ENCODE peak calls at places on chromosomes 3 and 15, in eight cellular contexts. X is bronchial epithelial cell, B is kidney, R is psoas muscle, V is ascending aorta, K is cardiac fibroblast, S is GM12865, Q is cardiac muscle cell. U is an unnamed sample.

GRCh38 chr15:95734422-95735316 is 595.8 kb upstream of the NR2F2 start:
- DNase-seq in X (peak; percentile 43), B (no peak), R (no peak), V (no peak), K (peak; percentile 72), S (no peak), Q (no peak), U (no peak)

GRCh38 chr3:156201411-156202405 is 81.3 kb downstream of the KCNAB1 start:
- DNase-seq in X (peak; percentile 37), B (peak; percentile 45), R (no peak), V (no peak), K (no peak), S (no peak), Q (no peak), U (no peak)

GRCh38 chr3:38453075-38453913 is at the start of gene ACVR2B:
- DNase-seq in X (peak; percentile 39), B (peak; percentile 97), R (peak; percentile 91), V (peak; percentile 92), K (peak; percentile 82), S (peak; percentile 85), Q (peak; percentile 94), U (peak; percentile 81)

GRCh38 chr3:109818081-109818480 is 480.7 kb upstream of the DPPA4 start:
- DNase-seq in X (no peak), B (no peak), R (no peak), V (no peak), K (no peak), S (no peak), Q (no peak), U (no peak)

GRCh38 chr3:148532774-148533173 is 164.9 kb upstream of the AGTR1 start:
- DNase-seq in X (no peak), B (no peak), R (no peak), V (no peak), K (no peak), S (no peak), Q (no peak), U (no peak)

GRCh38 chr15:67943961-67944674 is 104.3 kb upstream of the RNU6-1 start:
- DNase-seq in X (no peak), B (no peak), R (peak; percentile 60), V (peak; percentile 92), K (no peak), S (no peak), Q (no peak), U (no peak)

GRCh38 chr15:38563723-38564519 is 693 bp downstream of the RASGRP1 start:
- DNase-seq in X (peak; percentile 15), B (peak; percentile 90), R (peak; percentile 56), V (peak; percentile 79), K (peak; percentile 42), S (peak; percentile 90), Q (peak; percentile 77), U (peak; percentile 78)

GRCh38 chr3:101362408-101362807 is 42.0 kb upstream of the IMPG2 start:
- DNase-seq in X (no peak), B (no peak), R (no peak), V (no peak), K (no peak), S (no peak), Q (no peak), U (no peak)

GRCh38 chr3:160038862-160039562 is 50.4 kb downstream of the IL12A start:
- DNase-seq in X (peak; percentile 9), B (peak; percentile 67), R (no peak), V (no peak), K (peak; percentile 15), S (no peak), Q (peak; percentile 66), U (peak; percentile 37)

GRCh38 chr15:28985691-28986090 is 99.9 kb downstream of the APBA2 start:
- DNase-seq in X (no peak), B (no peak), R (no peak), V (no peak), K (no peak), S (no peak), Q (no peak), U (no peak)

GRCh38 chr15:28984421-28985375 is 98.9 kb downstream of the APBA2 start:
- DNase-seq in X (no peak), B (no peak), R (no peak), V (no peak), K (peak; percentile 60), S (no peak), Q (peak; percentile 71), U (no peak)

GRCh38 chr15:28981921-28982320 is 96.1 kb downstream of the APBA2 start:
- DNase-seq in X (no peak), B (no peak), R (no peak), V (no peak), K (no peak), S (no peak), Q (no peak), U (no peak)

GRCh38 chr15:28982886-28983285 is 97.1 kb downstream of the APBA2 start:
- DNase-seq in X (no peak), B (no peak), R (no peak), V (no peak), K (no peak), S (no peak), Q (no peak), U (no peak)

DNA sequence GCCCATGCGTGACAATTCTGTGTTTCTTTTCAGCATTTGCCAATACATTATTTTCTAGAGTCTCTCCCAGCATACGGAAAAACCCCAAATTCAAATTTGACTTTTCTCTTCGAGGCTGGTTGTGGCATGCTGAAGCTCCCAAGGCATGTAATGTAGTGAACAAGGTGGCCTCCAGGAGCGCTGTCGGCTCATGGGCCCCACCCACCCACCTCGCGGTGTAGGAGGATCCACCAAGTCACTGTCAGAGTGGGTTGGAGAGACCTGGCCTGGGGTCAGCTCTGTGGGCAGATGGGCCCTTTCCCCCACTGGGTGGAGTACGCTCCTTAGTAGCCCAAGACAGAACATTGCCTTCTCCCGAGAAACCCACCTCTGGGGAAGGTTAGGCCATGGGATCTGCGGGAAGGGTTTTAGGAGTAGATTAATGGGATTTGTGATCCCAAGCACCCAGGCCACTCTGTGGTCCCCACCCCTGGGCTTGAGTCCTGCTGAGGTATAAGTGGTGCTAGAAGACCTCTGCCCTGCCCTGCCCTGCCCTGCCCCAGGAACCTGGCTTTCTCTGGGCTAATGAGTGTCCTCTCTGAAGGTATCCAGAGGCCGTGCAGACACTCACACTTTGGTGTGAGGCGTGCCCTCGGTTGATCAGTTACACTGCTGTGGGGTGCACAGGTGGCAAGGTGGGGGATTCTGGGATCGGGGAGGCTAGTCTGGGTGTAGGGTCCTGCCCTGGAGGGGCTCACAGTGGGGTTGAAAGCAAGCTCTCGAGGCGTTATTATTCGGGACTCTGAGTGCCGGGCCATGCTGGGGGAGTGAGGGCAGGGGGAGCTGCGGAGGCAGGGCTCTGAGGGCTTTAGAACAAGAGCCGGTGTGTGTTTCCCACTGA is 97.9 kb downstream of the APBA2 start:
- DNase-seq in X (no peak), B (no peak), R (no peak), V (no peak), K (no peak), S (no peak), Q (no peak), U (no peak)
- TF ChIP-seq CTCF in X (no peak), B (no peak), R (no peak), V (no peak), K (no peak), S (peak; percentile 22), Q (no peak), U (peak; percentile 39)

DNA sequence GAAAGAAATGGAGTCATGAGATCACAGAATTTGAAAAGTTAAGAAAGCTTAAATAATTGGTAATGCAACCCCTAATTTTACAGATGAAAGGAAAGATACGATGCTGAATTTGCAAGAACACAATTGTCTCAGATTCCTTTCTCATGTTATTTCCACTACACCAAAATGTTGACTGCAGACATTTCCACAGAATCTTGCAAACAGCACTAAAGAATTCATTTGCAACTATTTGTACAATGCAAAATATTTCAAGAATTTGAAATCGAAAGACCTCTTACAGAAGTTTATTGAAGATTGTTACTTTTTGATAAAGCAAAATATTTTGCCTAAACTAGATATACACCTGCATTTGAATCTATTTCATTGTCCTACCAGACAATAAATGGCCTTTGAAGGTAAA is 194.1 kb upstream of the KCNMB2 start:
- DNase-seq in X (no peak), B (no peak), R (no peak), V (no peak), K (peak; percentile 24), S (no peak), Q (no peak), U (no peak)
- TF ChIP-seq CTCF in X (no peak), B (no peak), R (no peak), V (no peak), K (no peak), S (no peak), Q (no peak), U (no peak)

GRCh38 chr3:87026246-87026645 is 35.3 kb upstream of the VGLL3 start:
- DNase-seq in X (peak; percentile 1), B (no peak), R (no peak), V (no peak), K (no peak), S (no peak), Q (no peak), U (no peak)

GRCh38 chr3:87025636-87026035 is 34.7 kb upstream of the VGLL3 start:
- DNase-seq in X (no peak), B (no peak), R (no peak), V (no peak), K (no peak), S (no peak), Q (no peak), U (no peak)
- TF ChIP-seq CTCF in X (no peak), B (no peak), R (no peak), V (no peak), K (no peak), S (no peak), Q (no peak), U (no peak)

GRCh38 chr3:46715507-46716175 is 2.0 kb downstream of the PRSS50 start:
- DNase-seq in X (no peak), B (no peak), R (no peak), V (no peak), K (no peak), S (no peak), Q (no peak), U (no peak)
- TF ChIP-seq CTCF in X (no peak), B (no peak), R (no peak), V (no peak), K (no peak), S (no peak), Q (no peak), U (no peak)

DNA sequence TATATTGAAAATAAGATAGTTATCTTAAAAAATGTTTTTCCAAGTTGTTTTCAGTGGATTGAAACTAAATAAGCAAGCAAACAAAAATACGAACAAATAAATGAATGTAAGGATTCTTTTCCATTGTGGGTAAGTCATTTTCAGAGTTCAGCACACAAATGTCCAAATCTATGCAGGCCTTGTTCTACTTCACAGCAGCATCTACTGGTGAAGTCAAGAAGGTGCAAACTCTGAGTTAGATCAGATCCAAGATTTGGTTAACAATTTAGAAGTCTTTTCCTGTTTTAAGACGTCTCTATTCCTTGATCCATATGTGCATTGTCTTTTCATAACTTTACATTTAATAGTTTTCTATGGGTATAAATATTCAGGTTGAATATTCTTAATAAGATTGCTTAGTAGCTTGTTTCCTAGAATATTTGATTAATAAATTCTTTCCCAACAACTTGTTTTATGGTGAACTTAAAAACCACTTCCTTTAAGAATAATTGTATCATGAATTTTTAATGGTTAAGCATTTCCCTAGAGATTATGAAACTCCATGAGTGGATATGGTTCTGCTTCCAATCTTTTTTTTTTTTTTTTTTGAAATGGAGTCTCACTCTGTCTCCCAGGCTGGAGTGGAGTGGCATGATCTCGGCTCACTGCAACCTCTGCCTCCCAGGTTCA is 10.5 kb downstream of the PTX3 start:
- DNase-seq in X (peak; percentile 32), B (no peak), R (no peak), V (no peak), K (peak; percentile 78), S (no peak), Q (no peak), U (no peak)
- TF ChIP-seq CTCF in X (peak; percentile 52), B (peak; percentile 39), R (peak; percentile 31), V (peak; percentile 11), K (peak; percentile 78), S (no peak), Q (peak; percentile 75), U (no peak)

GRCh38 chr15:90956551-90957104 is 1.9 kb downstream of the RCCD1 start:
- DNase-seq in X (peak; percentile 41), B (peak; percentile 90), R (peak; percentile 81), V (peak; percentile 88), K (peak; percentile 84), S (peak; percentile 86), Q (peak; percentile 85), U (peak; percentile 96)
- TF ChIP-seq CTCF in X (peak; percentile 97), B (peak; percentile 84), R (peak; percentile 93), V (peak; percentile 93), K (peak; percentile 53), S (peak; percentile 95), Q (peak; percentile 98), U (peak; percentile 95)

U was measured in endothelial cell.